ENCODE peak calls at places on chromosomes 4 and X, in five cellular contexts. H is astrocyte of the spinal cord, Z is HFFc6, E is right cardiac atrium, D is Peyer's patch. S is an unnamed sample.
A peak's percentile ranks its signal among the peaks of the same experiment; 100 is the strongest.

GRCh38 chrX:73127700-73128241 is 48.5 kb upstream of the PABPC1L2A start:
- DNase-seq in D (no peak), Z (no peak), E (no peak), H (no peak), S (no peak)

GRCh38 chrX:70030242-70030823 is 19.4 kb downstream of the AWAT2 start:
- DNase-seq in E (no peak), D (peak; percentile 65), H (peak; percentile 27), Z (peak; percentile 48), S (peak; percentile 26)

GRCh38 chrX:42755820-42756219 is 22.1 kb downstream of the PPP1R2C start:
- DNase-seq in Z (no peak), E (peak; percentile 69), H (peak; percentile 68), D (no peak), S (no peak)

GRCh38 chr4:147157860-147158701 is 212.4 kb upstream of the TTC29 start:
- DNase-seq in E (peak; percentile 80), D (no peak), H (peak; percentile 51), Z (no peak), S (no peak)

GRCh38 chrX:39211501-39211900 is 410.2 kb downstream of the MID1IP1 start:
- DNase-seq in H (no peak), D (no peak), Z (no peak), E (no peak), S (no peak)

GRCh38 chr4:121697626-121698025 is 846 bp upstream of the ANXA5 start:
- DNase-seq in D (peak; percentile 47), E (no peak), Z (no peak), H (no peak), S (no peak)

GRCh38 chrX:41720125-41720780 is 3.7 kb upstream of the GPR82 start:
- DNase-seq in D (peak; percentile 84), Z (peak; percentile 2), E (no peak), H (no peak), S (no peak)

GRCh38 chr4:8199594-8200301 is 658 bp downstream of the SH3TC1 start:
- DNase-seq in H (no peak), E (peak; percentile 70), Z (no peak), D (no peak), S (no peak)

GRCh38 chr4:147839651-147840050 is 107.8 kb downstream of the ARHGAP10 start:
- DNase-seq in D (no peak), H (no peak), E (no peak), Z (no peak), S (no peak)

GRCh38 chrX:54530358-54530900 is 410 bp downstream of the GNL3L start:
- DNase-seq in H (no peak), D (no peak), Z (no peak), E (no peak), S (no peak)

GRCh38 chrX:37485429-37485828 is 86.0 kb upstream of the LANCL3 start:
- DNase-seq in D (no peak), E (no peak), Z (no peak), H (no peak), S (no peak)

GRCh38 chr4:156933633-156934258 is 37.9 kb downstream of the PDGFC start:
- DNase-seq in H (peak; percentile 86), Z (peak; percentile 93), E (no peak), D (no peak), S (no peak)

GRCh38 chr4:67573193-67573592 is 14.7 kb downstream of the STAP1 start:
- DNase-seq in D (no peak), E (no peak), Z (no peak), H (no peak), S (no peak)

GRCh38 chr4:81622474-81623198 is 150.9 kb upstream of the RASGEF1B start:
- DNase-seq in D (no peak), E (no peak), H (no peak), Z (no peak), S (no peak)

GRCh38 chr4:91340843-91341242 is 962.9 kb upstream of the GRID2 start:
- DNase-seq in Z (no peak), D (no peak), E (no peak), H (no peak), S (no peak)

GRCh38 chrX:23952984-23953907 is 45.4 kb downstream of the CXorf58 start:
- DNase-seq in H (no peak), Z (no peak), D (peak; percentile 54), E (no peak), S (no peak)

GRCh38 chr4:84673475-84674230 is 90.7 kb downstream of the CDS1 start:
- DNase-seq in D (no peak), Z (peak; percentile 89), H (peak; percentile 91), E (no peak), S (no peak)

GRCh38 chr4:121054373-121054772 is 18.0 kb downstream of the NDNF start:
- DNase-seq in H (no peak), Z (no peak), E (no peak), D (no peak), S (no peak)

GRCh38 chrX:79366888-79367749 is at the start of gene ITM2A:
- DNase-seq in Z (no peak), D (peak; percentile 75), E (peak; percentile 85), H (no peak), S (peak; percentile 28)

GRCh38 chr4:149521611-149522010 is 294.0 kb downstream of the IQCM start:
- DNase-seq in H (peak; percentile 20), E (no peak), D (peak; percentile 60), Z (peak; percentile 4), S (no peak)

GRCh38 chr4:155629183-155629825 is 37.3 kb upstream of the GUCY1A1 start:
- DNase-seq in D (no peak), E (no peak), Z (peak; percentile 63), H (peak; percentile 32), S (no peak)

GRCh38 chr4:11632015-11632414 is 203.3 kb upstream of the HS3ST1 start:
- DNase-seq in E (no peak), Z (no peak), H (no peak), D (no peak), S (no peak)